ENCODE peak calls at places on chromosomes 13 and 19, in six cellular contexts. W is GM12878, P is K562, N is HCT116, C is HepG2, E is H1. V is an unnamed sample.

GRCh38 chr13:110376120-110376519 is 69.0 kb downstream of the COL4A2 start:
- DNase-seq in W (no peak), P (no peak), E (no peak), C (no peak), N (no peak), V (no peak)

GRCh38 chr19:3154957-3155736 is 19.3 kb downstream of the GNA15 start:
- DNase-seq in P (peak; percentile 97), N (peak; percentile 16), C (peak; percentile 50), E (no peak), W (peak; percentile 88), V (no peak)

GRCh38 chr13:77698211-77699058 is 948 bp downstream of the SLAIN1 start:
- DNase-seq in N (no peak), E (peak; percentile 67), C (no peak), W (no peak), P (no peak), V (no peak)

GRCh38 chr13:97257800-97258799 is 36.0 kb downstream of the MBNL2 start:
- DNase-seq in E (no peak), N (peak; percentile 93), C (peak; percentile 87), P (peak; percentile 81), W (peak; percentile 37), V (no peak)

GRCh38 chr13:33453911-33454310 is 168.4 kb upstream of the STARD13 start:
- DNase-seq in P (no peak), E (no peak), W (no peak), C (peak; percentile 20), N (no peak), V (no peak)

GRCh38 chr13:99124046-99124400 is 76.6 kb upstream of the UBAC2 start:
- DNase-seq in N (no peak), C (no peak), W (no peak), P (no peak), E (no peak), V (no peak)

GRCh38 chr19:8085606-8086464 is 33.3 kb downstream of the CCL25 start:
- DNase-seq in C (peak; percentile 84), W (no peak), P (peak; percentile 93), E (no peak), N (no peak), V (no peak)

GRCh38 chr19:1651548-1652394 is 644 bp downstream of the TCF3 start:
- DNase-seq in P (peak; percentile 73), W (no peak), N (no peak), C (no peak), E (no peak), V (no peak)

GRCh38 chr19:40623403-40624239 is 22.5 kb downstream of the LTBP4 start:
- DNase-seq in E (peak; percentile 100), N (peak; percentile 80), C (peak; percentile 43), W (no peak), P (peak; percentile 99), V (peak; percentile 80)

GRCh38 chr13:112467236-112467635 is 91.1 kb downstream of the SPACA7 start:
- DNase-seq in E (peak; percentile 39), C (no peak), P (no peak), N (no peak), W (no peak), V (no peak)

GRCh38 chr19:1251233-1251502 is 2.8 kb downstream of the MIDN start:
- DNase-seq in E (no peak), P (peak; percentile 92), N (no peak), W (no peak), C (peak; percentile 37), V (no peak)

GRCh38 chr13:98466634-98467236 is 110.2 kb downstream of the STK24 start:
- DNase-seq in C (peak; percentile 43), N (no peak), P (peak; percentile 54), E (peak; percentile 94), W (no peak), V (no peak)

GRCh38 chr19:11486661-11487503 is 6.0 kb upstream of the ELAVL3 start:
- DNase-seq in E (no peak), W (no peak), P (no peak), C (no peak), N (no peak), V (no peak)

GRCh38 chr13:30925429-30925828 is 7.0 kb upstream of the TEX26 start:
- DNase-seq in P (no peak), E (no peak), C (no peak), W (no peak), N (no peak), V (no peak)

GRCh38 chr19:39436350-39436716 is 584 bp upstream of the RPS16 start:
- DNase-seq in P (no peak), E (no peak), W (no peak), C (no peak), N (no peak), V (no peak)

GRCh38 chr13:51971520-51972426 is 39.5 kb downstream of the ATP7B start:
- DNase-seq in C (peak; percentile 58), W (no peak), N (no peak), P (no peak), E (no peak), V (no peak)

GRCh38 chr13:105412171-105412570 is 1123.3 kb downstream of the EFNB2 start:
- DNase-seq in W (no peak), C (no peak), N (no peak), P (no peak), E (no peak), V (no peak)

GRCh38 chr19:54329476-54330165 is 9.3 kb downstream of the LILRA4 start:
- DNase-seq in P (no peak), E (no peak), W (no peak), N (no peak), C (no peak), V (no peak)

GRCh38 chr19:16367269-16367683 is 42.6 kb downstream of the KLF2 start:
- DNase-seq in P (no peak), E (no peak), N (no peak), C (no peak), W (peak; percentile 90), V (no peak)

GRCh38 chr13:103308700-103309099 is 242.5 kb upstream of the SLC10A2 start:
- DNase-seq in E (no peak), N (no peak), W (no peak), P (no peak), C (no peak), V (no peak)

GRCh38 chr13:62702502-62702901 is 1286.9 kb upstream of the PCDH20 start:
- DNase-seq in C (no peak), E (no peak), N (no peak), W (no peak), P (no peak), V (no peak)

GRCh38 chr13:52010890-52011689 is at the start of gene ATP7B:
- DNase-seq in P (peak; percentile 35), E (peak; percentile 82), C (peak; percentile 49), N (no peak), W (no peak), V (no peak)

GRCh38 chr19:10254244-10254643 is 2.2 kb downstream of the MRPL4 start:
- DNase-seq in C (no peak), E (no peak), N (no peak), P (no peak), W (no peak), V (no peak)

GRCh38 chr19:35639863-35640262 is 1.7 kb upstream of the ETV2 start:
- DNase-seq in W (no peak), P (no peak), N (no peak), E (no peak), C (no peak), V (no peak)

GRCh38 chr19:6589711-6590457 is 1.1 kb downstream of the CD70 start:
- DNase-seq in P (no peak), N (no peak), W (no peak), E (peak; percentile 45), C (no peak), V (no peak)

GRCh38 chr19:14544977-14545715 is 15.8 kb downstream of the TECR start:
- DNase-seq in C (no peak), W (no peak), N (no peak), P (no peak), E (no peak), V (no peak)
- TF ChIP-seq ZNF274 in C (no peak), W (no peak), N (no peak), P (no peak), E (no peak), V (no peak)

GRCh38 chr13:72462726-72463125 is 264.7 kb downstream of the MZT1 start:
- DNase-seq in E (no peak), C (no peak), P (no peak), W (no peak), N (no peak), V (no peak)
- TF ChIP-seq ZNF274 in E (no peak), C (no peak), P (no peak), W (no peak), N (no peak), V (no peak)

DNA sequence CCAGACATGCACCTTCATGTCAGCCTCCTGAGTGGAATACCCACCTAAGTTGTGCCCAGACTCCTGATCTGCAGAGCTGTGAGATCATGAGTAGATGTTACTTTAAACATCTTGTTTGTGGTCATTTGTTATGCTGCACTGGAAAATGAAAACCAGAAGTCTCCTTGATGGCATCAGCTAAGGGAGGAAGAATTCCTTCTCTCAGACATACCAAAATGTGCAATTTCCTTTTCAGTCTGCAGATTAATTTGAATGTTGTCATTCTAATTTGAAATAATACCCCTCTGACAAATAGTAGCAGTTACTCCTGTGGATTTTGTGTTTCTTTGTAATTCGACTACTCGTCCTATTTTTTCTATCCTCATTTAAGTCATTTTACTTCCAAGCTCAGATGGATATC is 59.3 kb downstream of the ITGBL1 start:
- DNase-seq in W (no peak), E (no peak), N (no peak), C (no peak), P (no peak), V (no peak)
- TF ChIP-seq ZNF274 in W (no peak), E (no peak), N (no peak), C (no peak), P (no peak), V (no peak)

DNA sequence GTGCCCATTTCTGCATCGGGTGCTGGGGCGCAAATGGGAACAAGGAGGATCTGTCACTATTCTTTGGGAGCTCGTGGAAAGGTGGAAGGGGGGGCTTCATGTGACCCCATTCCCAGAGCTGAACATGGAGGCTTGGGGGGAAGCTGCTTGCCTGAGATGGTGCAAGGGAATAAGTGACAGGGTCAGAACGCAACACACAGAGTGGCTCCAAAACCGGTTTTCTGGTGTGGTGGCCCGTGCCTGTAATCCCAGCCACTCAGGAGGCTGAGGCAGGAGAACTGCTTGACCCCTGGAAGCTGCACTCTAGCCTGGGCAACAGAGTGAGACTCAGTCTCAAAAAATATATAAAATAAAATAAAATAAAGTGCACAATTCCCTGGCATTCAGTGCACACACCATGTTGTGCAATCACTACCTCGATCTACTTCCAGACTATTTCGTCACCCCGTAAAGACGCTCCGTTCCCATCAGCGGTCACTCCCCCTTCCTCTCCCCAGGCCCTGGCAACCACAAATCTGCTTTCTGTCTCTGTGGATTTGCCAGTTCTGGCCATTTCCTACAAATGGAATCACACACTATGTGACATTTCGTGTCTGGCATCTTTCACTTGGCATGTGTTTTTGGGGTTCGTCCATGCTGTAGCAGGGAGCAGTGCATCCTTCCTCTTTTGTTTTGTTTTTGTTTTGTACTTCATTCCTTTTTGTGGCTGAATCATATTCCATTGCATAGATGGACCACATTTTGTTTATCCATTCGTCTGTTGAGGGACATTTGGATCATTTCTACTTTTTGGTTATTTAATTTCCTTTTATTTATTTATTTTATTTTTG is 18.3 kb upstream of the COMP start:
- DNase-seq in N (no peak), C (no peak), P (no peak), W (no peak), E (no peak), V (no peak)
- TF ChIP-seq ZNF274 in N (no peak), C (no peak), P (no peak), W (no peak), E (no peak), V (no peak)

V was measured in NT2/D1.